ENCODE peak calls at places on chromosome 14, in seven cellular contexts. V is right cardiac atrium; A is heart right ventricle; R is HEK293T; P is sigmoid colon; B is stimulated activated CD8-positive, alpha-beta memory T cell treated with anti-CD3 and anti-CD28 coated beads, Interleukin-12 subunit alpha, Interleukin-12 subunit beta, amount 100 ng/mL, for 1 hour; H is SHP77. Z is an unnamed sample.
A peak's percentile ranks its signal among the peaks of the same experiment; 100 is the strongest.

GRCh38 chr14:32414808-32415255 is 85.7 kb downstream of the AKAP6 start:
- DNase-seq in A (no peak), V (no peak), B (no peak), H (peak; percentile 5), R (no peak), P (no peak), Z (no peak)

GRCh38 chr14:40870252-40870651 is 736.4 kb upstream of the LRFN5 start:
- DNase-seq in A (no peak), B (no peak), V (no peak), H (no peak), R (no peak), P (no peak), Z (no peak)

GRCh38 chr14:105088812-105089745 is 23.8 kb upstream of the GPR132 start:
- DNase-seq in R (no peak), A (no peak), P (peak; percentile 66), H (no peak), V (no peak), B (no peak), Z (no peak)

GRCh38 chr14:71416392-71416791 is 509.1 kb downstream of the PCNX1 start:
- DNase-seq in B (no peak), H (no peak), P (no peak), A (no peak), R (no peak), V (no peak), Z (no peak)

GRCh38 chr14:93004699-93005082 is 81.7 kb downstream of the CHGA start:
- DNase-seq in B (no peak), A (no peak), P (no peak), R (no peak), H (no peak), V (peak; percentile 37), Z (no peak)

GRCh38 chr14:96979611-96980074 is 182.5 kb downstream of the VRK1 start:
- DNase-seq in A (no peak), R (peak; percentile 70), V (no peak), H (peak; percentile 22), B (no peak), P (no peak), Z (no peak)

GRCh38 chr14:58663494-58664111 is 25.8 kb downstream of the DACT1 start:
- DNase-seq in P (no peak), A (no peak), R (no peak), B (no peak), H (peak; percentile 88), V (no peak), Z (no peak)

GRCh38 chr14:104443391-104444158 is 136.0 kb upstream of the C14orf180 start:
- DNase-seq in A (no peak), R (no peak), V (no peak), B (no peak), P (no peak), H (no peak), Z (no peak)

GRCh38 chr14:44788612-44789011 is 173.1 kb downstream of the KLHL28 start:
- DNase-seq in A (no peak), R (no peak), B (no peak), P (no peak), H (no peak), V (no peak), Z (no peak)

GRCh38 chr14:89848165-89848564 is 106.4 kb downstream of the EFCAB11 start:
- DNase-seq in B (no peak), P (no peak), R (no peak), A (no peak), V (no peak), H (no peak), Z (peak; percentile 7)

GRCh38 chr14:101097109-101097793 is 193.7 kb upstream of the RTL1 start:
- DNase-seq in P (no peak), A (no peak), V (no peak), H (no peak), R (no peak), B (no peak), Z (no peak)

GRCh38 chr14:33945329-33945728 is 5.5 kb downstream of the EGLN3 start:
- DNase-seq in R (no peak), P (no peak), V (no peak), H (no peak), A (no peak), B (no peak), Z (no peak)

GRCh38 chr14:90692826-90693225 is 123.4 kb downstream of the TTC7B start:
- DNase-seq in A (no peak), V (no peak), R (no peak), B (no peak), P (no peak), H (no peak), Z (no peak)

GRCh38 chr14:105324080-105324778 is 9.7 kb downstream of the PACS2 start:
- DNase-seq in B (no peak), V (peak; percentile 84), A (no peak), H (peak; percentile 66), P (no peak), R (no peak), Z (no peak)

GRCh38 chr14:34025325-34026017 is 74.6 kb upstream of the EGLN3 start:
- DNase-seq in P (no peak), V (no peak), H (no peak), R (no peak), A (no peak), B (no peak), Z (no peak)

GRCh38 chr14:53951661-53952265 is 4.9 kb downstream of the BMP4 start:
- DNase-seq in A (no peak), V (peak; percentile 56), H (no peak), B (no peak), R (peak; percentile 25), P (no peak), Z (no peak)

GRCh38 chr14:89126461-89126860 is 290.6 kb downstream of the FOXN3 start:
- DNase-seq in V (no peak), B (no peak), R (no peak), H (no peak), P (no peak), A (no peak), Z (no peak)

GRCh38 chr14:91317381-91318313 is 73.1 kb upstream of the GPR68 start:
- DNase-seq in A (peak; percentile 71), P (peak; percentile 72), B (peak; percentile 66), R (no peak), H (no peak), V (peak; percentile 94), Z (no peak)

GRCh38 chr14:55926007-55926406 is 192.2 kb upstream of the PELI2 start:
- DNase-seq in B (no peak), P (no peak), V (no peak), R (no peak), A (no peak), H (peak; percentile 96), Z (no peak)

GRCh38 chr14:96623676-96624484 is 121.7 kb downstream of the PAPOLA start:
- DNase-seq in R (no peak), P (no peak), H (no peak), B (no peak), V (no peak), A (no peak), Z (no peak)

GRCh38 chr14:33707751-33708150 is 243.1 kb downstream of the EGLN3 start:
- DNase-seq in H (peak; percentile 49), B (no peak), A (no peak), P (no peak), R (no peak), V (peak; percentile 33), Z (no peak)

GRCh38 chr14:100165376-100165775 is 5.9 kb upstream of the DEGS2 start:
- DNase-seq in P (no peak), R (no peak), A (no peak), H (no peak), V (peak; percentile 74), B (no peak), Z (no peak)

GRCh38 chr14:32298346-32298745 is 30.8 kb upstream of the AKAP6 start:
- DNase-seq in R (no peak), P (no peak), A (no peak), V (no peak), B (no peak), H (no peak), Z (no peak)

GRCh38 chr14:28652782-28653181 is 113.8 kb upstream of the FOXG1 start:
- DNase-seq in P (no peak), R (no peak), A (no peak), V (no peak), H (no peak), B (no peak), Z (no peak)

GRCh38 chr14:60277605-60278190 is 28.7 kb downstream of the PPM1A start:
- DNase-seq in A (no peak), H (no peak), R (no peak), B (no peak), V (no peak), P (no peak), Z (no peak)

GRCh38 chr14:56487090-56487667 is 92.4 kb upstream of the TMEM260 start:
- DNase-seq in A (no peak), B (no peak), V (no peak), H (peak; percentile 31), P (no peak), R (peak; percentile 10), Z (no peak)

GRCh38 chr14:58866386-58866785 is 228.6 kb downstream of the DACT1 start:
- DNase-seq in R (no peak), P (no peak), H (no peak), A (no peak), B (no peak), V (no peak), Z (no peak)

GRCh38 chr14:100334904-100335303 is 11.8 kb downstream of the SLC25A47 start:
- DNase-seq in V (no peak), R (no peak), H (no peak), A (no peak), P (peak; percentile 26), B (no peak), Z (no peak)

GRCh38 chr14:102182190-102182589 is 42.5 kb downstream of the WDR20 start:
- DNase-seq in A (no peak), R (no peak), P (no peak), V (no peak), B (no peak), H (no peak), Z (no peak)

GRCh38 chr14:24298892-24299254 is 707 bp downstream of the DHRS1 start:
- DNase-seq in H (peak; percentile 31), B (no peak), V (no peak), R (no peak), A (no peak), P (no peak), Z (no peak)

Z was measured in frontal cortex.